ENCODE peak calls at places on chromosome 7, in ten cellular contexts. One of them, this sample, is unnamed.

GRCh38 chr7:24456526-24457214 is 116.6 kb upstream of the PALS2 start:
- DNase-seq in retinal pigment epithelial cell: no peak
- DNase-seq in astrocyte: no peak
- DNase-seq in nephron progenitor cell: no peak
- DNase-seq in GM12865: peak
- DNase-seq in cardiac muscle cell: no peak
- DNase-seq in choroid plexus epithelial cell: no peak
- DNase-seq in omental fat pad: no peak
- DNase-seq in kidney epithelial cell: no peak
- DNase-seq in breast epithelium: no peak
- DNase-seq in this sample: no peak

GRCh38 chr7:7595451-7595850 is 28.8 kb downstream of the MIOS start:
- DNase-seq in choroid plexus epithelial cell: peak
- DNase-seq in breast epithelium: no peak
- DNase-seq in nephron progenitor cell: no peak
- DNase-seq in retinal pigment epithelial cell: no peak
- DNase-seq in kidney epithelial cell: no peak
- DNase-seq in cardiac muscle cell: peak
- DNase-seq in omental fat pad: no peak
- DNase-seq in astrocyte: peak
- DNase-seq in GM12865: no peak
- DNase-seq in this sample: no peak

GRCh38 chr7:159118623-159119022 is 26.0 kb downstream of the VIPR2 start:
- DNase-seq in breast epithelium: no peak
- DNase-seq in cardiac muscle cell: no peak
- DNase-seq in astrocyte: no peak
- DNase-seq in kidney epithelial cell: no peak
- DNase-seq in choroid plexus epithelial cell: no peak
- DNase-seq in nephron progenitor cell: no peak
- DNase-seq in retinal pigment epithelial cell: no peak
- DNase-seq in omental fat pad: no peak
- DNase-seq in GM12865: no peak
- DNase-seq in this sample: no peak

GRCh38 chr7:79461660-79462059 is 8.2 kb upstream of the MAGI2 start:
- DNase-seq in nephron progenitor cell: no peak
- DNase-seq in choroid plexus epithelial cell: peak
- DNase-seq in astrocyte: peak
- DNase-seq in kidney epithelial cell: peak
- DNase-seq in retinal pigment epithelial cell: no peak
- DNase-seq in cardiac muscle cell: no peak
- DNase-seq in omental fat pad: no peak
- DNase-seq in breast epithelium: no peak
- DNase-seq in GM12865: no peak
- DNase-seq in this sample: no peak

GRCh38 chr7:151633516-151633812 is 113.8 kb upstream of the RHEB start:
- DNase-seq in kidney epithelial cell: no peak
- DNase-seq in omental fat pad: no peak
- DNase-seq in choroid plexus epithelial cell: no peak
- DNase-seq in breast epithelium: no peak
- DNase-seq in nephron progenitor cell: no peak
- DNase-seq in GM12865: no peak
- DNase-seq in cardiac muscle cell: no peak
- DNase-seq in retinal pigment epithelial cell: no peak
- DNase-seq in astrocyte: no peak
- DNase-seq in this sample: no peak

GRCh38 chr7:147193476-147193875 is 1076.9 kb downstream of the CNTNAP2 start:
- DNase-seq in omental fat pad: no peak
- DNase-seq in retinal pigment epithelial cell: no peak
- DNase-seq in nephron progenitor cell: no peak
- DNase-seq in astrocyte: no peak
- DNase-seq in breast epithelium: no peak
- DNase-seq in cardiac muscle cell: no peak
- DNase-seq in choroid plexus epithelial cell: no peak
- DNase-seq in kidney epithelial cell: no peak
- DNase-seq in GM12865: no peak
- DNase-seq in this sample: no peak

GRCh38 chr7:97118306-97118917 is 914 bp downstream of the SDHAF3 start:
- DNase-seq in GM12865: peak
- DNase-seq in nephron progenitor cell: no peak
- DNase-seq in cardiac muscle cell: no peak
- DNase-seq in breast epithelium: no peak
- DNase-seq in choroid plexus epithelial cell: no peak
- DNase-seq in kidney epithelial cell: no peak
- DNase-seq in omental fat pad: no peak
- DNase-seq in astrocyte: no peak
- DNase-seq in retinal pigment epithelial cell: no peak
- DNase-seq in this sample: no peak

GRCh38 chr7:5354460-5355279 is 69.0 kb downstream of the TNRC18 start:
- DNase-seq in GM12865: peak
- DNase-seq in astrocyte: peak
- DNase-seq in retinal pigment epithelial cell: no peak
- DNase-seq in nephron progenitor cell: no peak
- DNase-seq in kidney epithelial cell: no peak
- DNase-seq in omental fat pad: no peak
- DNase-seq in breast epithelium: peak
- DNase-seq in cardiac muscle cell: peak
- DNase-seq in choroid plexus epithelial cell: peak
- DNase-seq in this sample: no peak

GRCh38 chr7:94059747-94060146 is 55.6 kb upstream of the BET1 start:
- DNase-seq in retinal pigment epithelial cell: no peak
- DNase-seq in omental fat pad: no peak
- DNase-seq in cardiac muscle cell: no peak
- DNase-seq in breast epithelium: no peak
- DNase-seq in nephron progenitor cell: no peak
- DNase-seq in astrocyte: peak
- DNase-seq in choroid plexus epithelial cell: peak
- DNase-seq in GM12865: peak
- DNase-seq in kidney epithelial cell: no peak
- DNase-seq in this sample: no peak

GRCh38 chr7:118220583-118220982 is 3.9 kb upstream of the ANKRD7 start:
- DNase-seq in GM12865: no peak
- DNase-seq in breast epithelium: no peak
- DNase-seq in kidney epithelial cell: no peak
- DNase-seq in cardiac muscle cell: no peak
- DNase-seq in astrocyte: no peak
- DNase-seq in nephron progenitor cell: no peak
- DNase-seq in omental fat pad: no peak
- DNase-seq in retinal pigment epithelial cell: no peak
- DNase-seq in choroid plexus epithelial cell: no peak
- DNase-seq in this sample: no peak

GRCh38 chr7:76037310-76037709 is 10.5 kb downstream of the STYXL1 start:
- DNase-seq in retinal pigment epithelial cell: no peak
- DNase-seq in nephron progenitor cell: no peak
- DNase-seq in choroid plexus epithelial cell: peak
- DNase-seq in omental fat pad: no peak
- DNase-seq in cardiac muscle cell: no peak
- DNase-seq in GM12865: no peak
- DNase-seq in breast epithelium: no peak
- DNase-seq in kidney epithelial cell: no peak
- DNase-seq in astrocyte: peak
- DNase-seq in this sample: no peak

GRCh38 chr7:3937146-3937545 is 636.1 kb downstream of the SDK1 start:
- DNase-seq in omental fat pad: no peak
- DNase-seq in kidney epithelial cell: no peak
- DNase-seq in astrocyte: no peak
- DNase-seq in breast epithelium: no peak
- DNase-seq in choroid plexus epithelial cell: no peak
- DNase-seq in nephron progenitor cell: no peak
- DNase-seq in GM12865: no peak
- DNase-seq in retinal pigment epithelial cell: no peak
- DNase-seq in cardiac muscle cell: no peak
- DNase-seq in this sample: no peak

GRCh38 chr7:70678621-70679251 is 453.2 kb upstream of the GALNT17 start:
- DNase-seq in kidney epithelial cell: peak
- DNase-seq in GM12865: no peak
- DNase-seq in cardiac muscle cell: no peak
- DNase-seq in breast epithelium: no peak
- DNase-seq in astrocyte: peak
- DNase-seq in retinal pigment epithelial cell: no peak
- DNase-seq in nephron progenitor cell: no peak
- DNase-seq in choroid plexus epithelial cell: peak
- DNase-seq in omental fat pad: no peak
- DNase-seq in this sample: no peak

GRCh38 chr7:28138837-28139236 is 41.8 kb downstream of the JAZF1 start:
- DNase-seq in omental fat pad: no peak
- DNase-seq in cardiac muscle cell: no peak
- DNase-seq in choroid plexus epithelial cell: no peak
- DNase-seq in retinal pigment epithelial cell: no peak
- DNase-seq in kidney epithelial cell: no peak
- DNase-seq in breast epithelium: no peak
- DNase-seq in astrocyte: no peak
- DNase-seq in GM12865: no peak
- DNase-seq in nephron progenitor cell: no peak
- DNase-seq in this sample: no peak

DNA sequence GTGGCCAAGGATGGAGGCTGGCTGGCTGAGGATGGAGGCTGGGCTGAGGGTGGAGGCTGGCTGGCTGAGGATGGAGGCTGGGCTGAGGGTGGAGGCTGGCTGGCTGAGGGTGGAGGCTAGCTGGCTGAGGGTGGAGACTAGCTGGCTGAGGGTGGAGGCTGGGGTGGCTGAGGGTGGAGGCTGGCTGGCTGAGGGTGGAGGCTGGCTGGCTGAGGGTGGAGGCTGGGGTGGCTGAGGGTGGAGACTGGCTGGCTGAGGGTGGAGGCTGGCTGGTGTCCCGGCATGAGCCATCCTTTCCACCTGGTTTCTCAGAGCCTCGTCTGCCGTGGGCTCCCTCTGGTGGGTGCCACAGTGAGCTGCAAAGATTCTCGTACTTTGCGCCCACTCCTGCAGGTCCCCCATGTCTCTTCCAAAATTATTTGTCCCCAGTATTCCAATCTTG is 88.4 kb downstream of the ELFN1 start:
- DNase-seq in GM12865: peak
- DNase-seq in choroid plexus epithelial cell: peak
- DNase-seq in astrocyte: no peak
- DNase-seq in omental fat pad: no peak
- DNase-seq in nephron progenitor cell: no peak
- DNase-seq in breast epithelium: no peak
- DNase-seq in kidney epithelial cell: no peak
- DNase-seq in cardiac muscle cell: peak
- DNase-seq in retinal pigment epithelial cell: no peak
- DNase-seq in this sample: no peak
- TF ChIP-seq CTCF in GM12865: peak
- TF ChIP-seq CTCF in choroid plexus epithelial cell: peak
- TF ChIP-seq CTCF in astrocyte: no peak
- TF ChIP-seq CTCF in omental fat pad: no peak
- TF ChIP-seq CTCF in nephron progenitor cell: peak
- TF ChIP-seq CTCF in breast epithelium: no peak
- TF ChIP-seq CTCF in kidney epithelial cell: peak
- TF ChIP-seq CTCF in cardiac muscle cell: peak
- TF ChIP-seq CTCF in retinal pigment epithelial cell: peak
- TF ChIP-seq CTCF in this sample: peak

GRCh38 chr7:129401228-129401967 is 32.8 kb upstream of the STRIP2 start:
- DNase-seq in breast epithelium: no peak
- DNase-seq in choroid plexus epithelial cell: peak
- DNase-seq in cardiac muscle cell: no peak
- DNase-seq in kidney epithelial cell: peak
- DNase-seq in astrocyte: no peak
- DNase-seq in omental fat pad: no peak
- DNase-seq in GM12865: no peak
- DNase-seq in retinal pigment epithelial cell: no peak
- DNase-seq in nephron progenitor cell: no peak
- DNase-seq in this sample: no peak

GRCh38 chr7:129405527-129405926 is 28.7 kb upstream of the STRIP2 start:
- DNase-seq in kidney epithelial cell: no peak
- DNase-seq in retinal pigment epithelial cell: no peak
- DNase-seq in breast epithelium: no peak
- DNase-seq in choroid plexus epithelial cell: no peak
- DNase-seq in cardiac muscle cell: no peak
- DNase-seq in astrocyte: no peak
- DNase-seq in GM12865: peak
- DNase-seq in omental fat pad: no peak
- DNase-seq in nephron progenitor cell: no peak
- DNase-seq in this sample: no peak

DNA sequence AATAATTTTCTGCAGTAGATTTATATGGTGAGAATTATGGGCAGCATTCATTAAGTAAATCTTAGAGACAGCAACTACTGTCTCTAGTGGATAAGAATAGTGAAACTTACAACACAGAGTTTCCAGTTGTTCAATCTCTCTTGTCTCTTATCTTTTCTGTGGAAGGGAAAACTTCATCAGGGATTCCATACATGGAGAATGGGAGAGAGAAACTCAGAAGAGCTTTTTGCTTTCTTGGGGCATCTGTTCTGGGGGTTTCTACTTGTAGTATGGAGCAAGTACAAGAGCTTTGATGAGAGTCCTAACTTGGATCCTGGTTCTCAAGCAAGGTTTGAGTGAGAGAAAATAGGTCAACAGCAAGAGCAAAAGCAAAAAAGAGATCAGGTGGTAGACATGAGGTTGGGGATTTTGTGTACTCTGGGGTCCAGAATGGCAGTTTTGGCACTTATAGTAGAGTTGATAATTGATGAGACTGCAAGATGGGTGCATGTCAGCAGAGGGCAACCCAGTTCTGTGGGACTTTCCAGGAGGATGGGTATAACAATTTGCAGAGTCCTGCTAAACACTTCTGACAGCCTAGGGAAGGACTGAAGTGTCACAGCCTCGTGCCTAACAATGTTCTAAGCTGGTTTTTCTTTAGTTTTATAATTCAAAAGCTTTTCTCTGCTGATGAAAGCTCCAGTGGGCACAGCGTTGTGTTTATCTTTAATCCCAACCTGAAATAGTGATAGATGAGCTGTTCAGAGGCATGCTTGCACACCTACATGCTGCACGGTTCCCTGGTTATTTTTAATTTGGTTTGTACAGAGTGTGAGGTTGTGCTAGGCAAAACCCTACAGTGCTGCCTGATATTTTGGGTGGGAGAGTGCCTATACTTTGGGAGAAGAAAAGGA is 32.0 kb upstream of the STRIP2 start:
- DNase-seq in cardiac muscle cell: no peak
- DNase-seq in GM12865: peak
- DNase-seq in kidney epithelial cell: no peak
- DNase-seq in nephron progenitor cell: no peak
- DNase-seq in retinal pigment epithelial cell: no peak
- DNase-seq in astrocyte: no peak
- DNase-seq in breast epithelium: no peak
- DNase-seq in omental fat pad: no peak
- DNase-seq in choroid plexus epithelial cell: peak
- DNase-seq in this sample: no peak
- TF ChIP-seq CTCF in cardiac muscle cell: no peak
- TF ChIP-seq CTCF in GM12865: peak
- TF ChIP-seq CTCF in kidney epithelial cell: no peak
- TF ChIP-seq CTCF in nephron progenitor cell: no peak
- TF ChIP-seq CTCF in retinal pigment epithelial cell: peak
- TF ChIP-seq CTCF in astrocyte: no peak
- TF ChIP-seq CTCF in breast epithelium: no peak
- TF ChIP-seq CTCF in omental fat pad: no peak
- TF ChIP-seq CTCF in choroid plexus epithelial cell: peak
- TF ChIP-seq CTCF in this sample: no peak

GRCh38 chr7:37491919-37492694 is 43.4 kb upstream of the ELMO1 start:
- DNase-seq in kidney epithelial cell: no peak
- DNase-seq in astrocyte: no peak
- DNase-seq in breast epithelium: no peak
- DNase-seq in nephron progenitor cell: peak
- DNase-seq in choroid plexus epithelial cell: no peak
- DNase-seq in GM12865: no peak
- DNase-seq in omental fat pad: no peak
- DNase-seq in cardiac muscle cell: peak
- DNase-seq in retinal pigment epithelial cell: no peak
- DNase-seq in this sample: peak
- TF ChIP-seq CTCF in kidney epithelial cell: no peak
- TF ChIP-seq CTCF in astrocyte: no peak
- TF ChIP-seq CTCF in breast epithelium: no peak
- TF ChIP-seq CTCF in nephron progenitor cell: peak
- TF ChIP-seq CTCF in choroid plexus epithelial cell: no peak
- TF ChIP-seq CTCF in GM12865: no peak
- TF ChIP-seq CTCF in omental fat pad: no peak
- TF ChIP-seq CTCF in cardiac muscle cell: no peak
- TF ChIP-seq CTCF in retinal pigment epithelial cell: no peak
- TF ChIP-seq CTCF in this sample: peak

GRCh38 chr7:42071372-42072261 is 165.4 kb downstream of the GLI3 start:
- DNase-seq in astrocyte: peak
- DNase-seq in choroid plexus epithelial cell: peak
- DNase-seq in breast epithelium: no peak
- DNase-seq in omental fat pad: no peak
- DNase-seq in retinal pigment epithelial cell: peak
- DNase-seq in kidney epithelial cell: no peak
- DNase-seq in GM12865: no peak
- DNase-seq in nephron progenitor cell: no peak
- DNase-seq in cardiac muscle cell: peak
- DNase-seq in this sample: no peak
- TF ChIP-seq CTCF in astrocyte: no peak
- TF ChIP-seq CTCF in choroid plexus epithelial cell: peak
- TF ChIP-seq CTCF in breast epithelium: no peak
- TF ChIP-seq CTCF in omental fat pad: no peak
- TF ChIP-seq CTCF in retinal pigment epithelial cell: peak
- TF ChIP-seq CTCF in kidney epithelial cell: peak
- TF ChIP-seq CTCF in GM12865: no peak
- TF ChIP-seq CTCF in nephron progenitor cell: peak
- TF ChIP-seq CTCF in cardiac muscle cell: peak
- TF ChIP-seq CTCF in this sample: peak

This sample was measured in glutamatergic neuron.